ENCODE peak calls at places on chromosomes 5 and 9, in five cellular contexts. S, J, K, X and Y are unnamed samples.

GRCh38 chr5:42842860-42843641 is 31.4 kb upstream of the SELENOP start:
- DNase-seq in X (no peak), K (no peak), S (no peak), J (no peak), Y (no peak)

GRCh38 chr9:72646061-72646460 is 124.7 kb downstream of the TMC1 start:
- DNase-seq in X (no peak), J (no peak), K (no peak), S (no peak), Y (no peak)

GRCh38 chr9:106623558-106623957 is 239.4 kb upstream of the ZNF462 start:
- DNase-seq in J (no peak), S (no peak), X (no peak), K (no peak), Y (no peak)

GRCh38 chr5:95920822-95921221 is 40.8 kb downstream of the ELL2 start:
- DNase-seq in X (no peak), J (no peak), K (no peak), S (no peak), Y (no peak)

GRCh38 chr5:50968296-50969206 is 302.1 kb downstream of the PARP8 start:
- DNase-seq in S (no peak), K (no peak), J (peak), X (no peak), Y (no peak)

GRCh38 chr5:14600846-14601245 is 19.3 kb downstream of the OTULINL start:
- DNase-seq in K (no peak), J (no peak), S (no peak), X (no peak), Y (no peak)

GRCh38 chr5:37206733-37207132 is 42.4 kb downstream of the CPLANE1 start:
- DNase-seq in J (no peak), K (no peak), X (no peak), S (no peak), Y (no peak)

GRCh38 chr9:100098241-100098886 is 436 bp downstream of the ERP44 start:
- DNase-seq in K (peak), S (no peak), X (peak), J (peak), Y (peak)

GRCh38 chr9:82890865-82891264 is 172.1 kb downstream of the RASEF start:
- DNase-seq in K (no peak), S (no peak), X (no peak), J (no peak), Y (no peak)

GRCh38 chr5:53431665-53432064 is 48.8 kb upstream of the FST start:
- DNase-seq in J (no peak), S (no peak), X (no peak), K (no peak), Y (no peak)

GRCh38 chr5:61394078-61394701 is 62.1 kb downstream of the ZSWIM6 start:
- DNase-seq in K (no peak), X (no peak), J (no peak), S (no peak), Y (no peak)

GRCh38 chr5:122420126-122420525 is 108.1 kb downstream of the SNCAIP start:
- DNase-seq in X (no peak), S (no peak), J (no peak), K (no peak), Y (no peak)

GRCh38 chr5:80925940-80926339 is 34.2 kb upstream of the RASGRF2 start:
- DNase-seq in J (no peak), K (no peak), S (no peak), X (no peak), Y (no peak)

GRCh38 chr9:33510264-33511183 is 13.5 kb upstream of the ANKRD18B start:
- DNase-seq in X (no peak), J (peak), K (peak), S (no peak), Y (peak)

GRCh38 chr9:13358128-13358527 is 78.6 kb upstream of the MPDZ start:
- DNase-seq in J (no peak), X (no peak), K (no peak), S (no peak), Y (no peak)
- TF ChIP-seq FOXM1 in J (peak), X (no peak), K (no peak), S (no peak), Y (no peak)

DNA sequence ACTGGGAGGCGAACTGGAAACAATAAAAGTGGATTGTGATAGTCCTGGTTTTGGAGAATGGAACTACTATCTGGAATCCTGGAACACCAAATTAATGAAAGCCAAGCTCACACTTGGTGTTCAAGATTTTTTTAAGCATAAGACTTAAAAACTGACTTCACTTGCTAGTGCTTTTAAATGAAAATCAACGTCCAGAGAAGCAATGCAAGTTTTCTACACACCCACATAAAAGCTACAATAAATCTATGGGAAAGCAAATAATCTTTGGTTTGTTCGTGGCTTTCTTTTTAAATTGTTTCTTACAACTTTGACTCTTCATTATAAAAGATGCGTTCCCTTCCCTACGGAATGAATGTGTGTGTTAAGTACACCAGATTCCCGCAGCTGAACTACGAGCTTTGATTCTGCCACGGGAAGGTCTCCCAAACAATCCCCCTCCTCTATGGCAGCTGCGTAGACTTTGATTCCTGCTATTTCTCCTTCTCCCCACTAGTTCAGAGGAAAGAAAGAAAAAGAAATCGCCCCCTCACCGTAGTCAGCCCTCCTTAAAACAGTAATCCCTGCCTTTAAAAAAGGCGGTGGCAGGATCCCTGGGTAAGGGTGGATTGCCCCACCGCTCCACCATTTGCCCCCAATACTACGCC is 1057.2 kb upstream of the DMAC1 start:
- DNase-seq in X (no peak), K (no peak), J (peak), S (no peak), Y (peak)
- TF ChIP-seq FOXM1 in X (no peak), K (no peak), J (no peak), S (no peak), Y (no peak)

GRCh38 chr5:173778784-173779304 is 109.3 kb upstream of the CPEB4 start:
- DNase-seq in X (no peak), J (no peak), S (no peak), K (peak), Y (no peak)

GRCh38 chr5:173780356-173781234 is 107.6 kb upstream of the CPEB4 start:
- DNase-seq in X (no peak), K (no peak), J (no peak), S (no peak), Y (no peak)

GRCh38 chr5:173781432-173781825 is 106.7 kb upstream of the CPEB4 start:
- DNase-seq in J (no peak), S (no peak), X (peak), K (no peak), Y (no peak)

GRCh38 chr5:173782671-173783101 is 105.5 kb upstream of the CPEB4 start:
- DNase-seq in J (no peak), K (peak), X (no peak), S (no peak), Y (no peak)

DNA sequence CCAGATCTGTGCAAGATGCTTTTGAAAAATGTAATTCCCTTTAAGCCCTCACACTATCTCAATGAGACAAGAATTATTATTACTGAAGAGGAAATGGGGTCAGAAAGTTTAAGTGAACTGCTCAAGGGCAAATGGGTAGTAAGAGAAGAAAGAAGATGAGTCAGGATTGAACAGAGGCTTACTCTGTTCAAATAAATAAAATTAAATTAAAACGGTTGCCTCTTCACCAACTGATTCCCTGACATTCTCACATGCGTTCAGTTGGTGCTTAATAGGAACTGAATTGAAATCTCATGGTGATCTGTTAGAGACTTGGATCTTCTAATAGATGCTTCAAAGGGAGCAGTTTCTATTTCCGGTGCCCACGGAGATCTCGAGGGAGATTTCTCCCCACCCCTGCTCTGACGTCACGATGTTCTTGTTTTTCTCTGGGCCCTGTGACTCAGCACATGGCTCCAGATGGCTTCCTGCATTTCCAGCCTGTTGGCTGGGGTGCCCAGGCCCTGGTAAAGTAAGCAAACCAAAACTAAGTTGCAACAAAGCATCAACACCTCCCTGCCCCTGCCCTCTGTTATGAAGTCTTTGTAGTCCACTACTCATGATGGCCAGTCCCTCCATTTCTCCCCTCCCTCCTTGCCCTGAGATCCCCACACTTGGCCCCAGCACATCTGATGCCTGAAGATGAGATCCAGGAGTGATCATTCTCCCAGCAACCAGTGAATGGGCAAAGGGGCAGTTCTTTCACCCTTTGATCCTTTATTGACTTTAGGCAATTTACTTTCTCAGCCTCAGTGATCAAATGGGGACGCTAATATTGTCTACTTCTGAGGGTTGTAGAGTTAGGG is 106.1 kb upstream of the CPEB4 start:
- DNase-seq in J (peak), K (peak), S (peak), X (no peak), Y (no peak)
- TF ChIP-seq FOXM1 in J (no peak), K (no peak), S (no peak), X (no peak), Y (no peak)

GRCh38 chr5:125530833-125531610 is 784.6 kb upstream of the ZNF608 start:
- DNase-seq in X (no peak), K (no peak), S (no peak), J (no peak), Y (no peak)
- TF ChIP-seq FOXM1 in X (no peak), K (no peak), S (no peak), J (no peak), Y (no peak)

DNA sequence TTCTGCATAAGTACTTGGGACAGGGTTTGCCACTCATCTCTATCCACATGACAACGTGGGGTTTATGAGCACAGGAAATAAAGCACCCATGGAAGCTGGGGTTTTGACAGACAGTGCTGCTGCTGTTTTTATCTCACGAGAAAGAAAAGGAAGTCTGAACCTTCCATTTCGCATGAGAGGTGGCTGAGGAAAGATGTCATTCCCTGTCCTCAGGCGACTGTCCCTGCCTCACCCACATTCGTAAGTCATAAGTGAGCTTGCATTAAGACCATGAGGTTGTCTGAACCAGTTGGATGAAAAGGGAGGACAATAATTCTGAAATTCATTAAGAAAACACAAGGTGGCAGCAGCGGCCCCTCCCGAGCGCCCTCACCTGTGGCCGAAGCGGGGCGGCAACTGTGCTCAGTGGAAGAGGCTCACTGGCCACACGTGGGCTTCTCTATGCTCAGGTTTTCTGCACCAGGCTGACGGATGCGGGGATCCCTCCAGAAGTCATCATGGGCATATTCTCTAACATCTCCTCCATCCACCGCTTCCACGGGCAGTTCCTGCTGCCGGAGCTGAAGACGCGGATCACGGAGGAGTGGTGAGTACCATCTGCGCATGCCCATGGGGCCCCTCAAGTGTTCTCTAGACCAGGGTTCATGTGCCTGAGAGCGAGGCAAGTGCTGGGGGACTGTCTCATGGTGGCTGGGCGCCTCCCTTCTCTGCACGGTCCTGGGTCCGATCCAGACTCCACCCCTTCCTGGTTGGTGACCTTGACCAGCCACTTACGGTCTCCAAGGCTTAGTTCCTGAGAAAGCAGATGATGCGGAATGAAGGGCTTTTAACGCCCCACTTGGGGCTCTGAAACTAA is 54.7 kb upstream of the SUSD3 start:
- DNase-seq in J (peak), S (peak), K (peak), X (peak), Y (peak)
- TF ChIP-seq FOXM1 in J (no peak), S (no peak), K (no peak), X (no peak), Y (no peak)

DNA sequence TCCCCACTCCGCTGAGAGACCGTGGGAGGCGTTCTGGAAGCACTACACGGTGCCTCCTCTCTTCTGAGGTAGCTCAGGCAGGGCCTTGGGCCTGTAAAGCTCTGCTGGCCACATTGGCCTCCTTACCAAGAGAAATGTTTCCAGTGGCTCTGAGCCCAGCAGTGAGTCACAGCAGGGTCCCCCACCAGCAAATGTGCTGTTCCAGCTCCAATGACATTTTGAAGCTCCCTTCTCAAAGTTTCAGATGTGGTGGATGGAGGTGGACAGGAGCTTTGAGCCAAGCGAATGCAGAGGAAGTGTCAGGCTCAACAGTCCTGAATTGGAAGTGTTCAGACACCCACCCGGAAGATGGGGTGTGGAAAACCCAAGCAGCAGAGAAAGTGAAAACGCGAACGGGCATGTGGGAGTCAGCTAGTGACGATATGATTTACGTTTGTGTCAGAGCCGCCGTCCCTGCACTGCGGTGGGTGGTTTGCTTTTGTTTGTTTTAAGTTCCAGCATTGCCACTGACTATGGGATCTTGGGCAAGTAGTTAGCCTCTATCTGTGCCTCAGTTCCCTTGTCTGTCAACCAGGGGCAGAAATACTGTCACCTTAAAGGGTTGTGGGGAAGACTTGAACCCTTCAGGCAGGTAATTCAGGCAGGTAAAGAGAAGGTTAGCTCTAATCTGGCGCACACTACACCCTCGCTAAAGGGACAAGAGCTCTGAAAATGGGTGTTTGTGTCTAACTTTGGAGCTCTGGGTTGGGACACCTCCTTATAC is 38.2 kb downstream of the C5orf15 start:
- DNase-seq in S (no peak), K (peak), J (no peak), X (no peak), Y (no peak)
- TF ChIP-seq FOXM1 in S (no peak), K (no peak), J (no peak), X (no peak), Y (no peak)

DNA sequence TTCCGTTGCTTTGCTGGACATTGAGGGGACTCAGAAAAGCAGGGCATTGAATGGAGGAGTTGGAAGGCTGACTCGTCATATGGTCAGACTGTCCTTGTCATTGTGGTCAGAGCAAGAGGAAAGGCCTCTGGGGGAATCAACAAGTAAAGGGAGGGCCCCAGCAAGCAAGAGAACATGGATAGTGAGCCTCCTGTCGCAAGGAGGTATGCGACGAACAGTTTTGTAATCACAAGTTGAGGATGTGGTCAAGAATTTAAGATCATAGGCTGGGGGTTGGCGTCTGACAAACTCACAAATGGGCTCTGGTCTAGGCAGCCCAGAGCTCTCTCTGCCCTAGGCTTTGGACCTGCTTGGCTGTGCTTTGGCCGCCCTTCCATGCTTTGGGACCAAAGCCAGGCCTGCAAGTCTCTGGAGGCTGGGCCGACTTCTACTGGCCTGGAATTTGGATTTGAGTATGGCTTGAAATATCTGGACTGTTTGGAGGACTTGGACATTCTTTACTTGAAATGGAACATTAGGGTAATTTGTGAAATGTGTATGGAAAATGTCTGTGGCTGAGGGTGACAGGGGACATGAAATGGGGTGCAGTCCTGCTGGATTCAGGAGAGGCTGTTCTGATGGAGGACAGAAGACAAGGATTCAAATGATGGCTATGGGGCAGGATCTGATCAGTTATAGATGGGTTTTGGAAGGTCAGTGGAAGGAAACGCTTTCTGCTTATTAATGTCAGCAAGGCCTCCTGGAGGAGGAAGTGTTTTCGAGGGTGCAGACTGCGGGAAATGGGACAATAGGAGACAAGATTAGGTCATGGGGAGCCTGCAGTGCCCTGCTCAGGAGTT is 19.2 kb upstream of the NDST1 start:
- DNase-seq in J (no peak), X (no peak), S (no peak), K (peak), Y (no peak)
- TF ChIP-seq FOXM1 in J (no peak), X (no peak), S (no peak), K (no peak), Y (no peak)

DNA sequence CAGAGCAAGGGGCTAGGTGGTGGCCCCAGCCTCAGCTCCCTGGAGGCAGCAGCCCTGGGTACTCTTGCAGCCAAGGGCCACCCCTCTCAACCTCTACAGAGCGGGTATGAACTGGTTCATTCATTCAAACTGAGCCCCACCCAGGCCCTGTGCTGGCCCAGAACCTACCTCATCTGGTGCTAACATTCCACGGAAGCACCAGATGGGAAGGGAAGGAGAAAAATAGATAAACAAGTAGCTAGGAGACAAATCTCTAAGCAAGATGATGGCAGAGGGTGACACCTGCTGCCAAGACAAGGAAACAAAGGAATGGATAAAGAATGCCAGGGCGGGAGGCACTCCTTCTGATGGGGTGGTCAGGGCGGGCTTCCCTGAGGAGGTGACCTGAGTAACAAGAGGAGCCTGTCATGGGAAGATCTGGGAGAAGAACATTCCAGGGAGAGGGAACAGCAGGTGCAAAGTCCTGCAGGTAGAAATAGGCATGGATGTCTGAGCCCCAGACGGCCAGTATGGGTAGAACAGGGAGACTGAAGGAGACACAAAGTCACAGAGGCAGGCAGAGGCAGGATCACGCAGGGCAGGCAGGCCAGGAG is 6.1 kb downstream of the ST6GALNAC4 start:
- DNase-seq in S (no peak), J (no peak), K (no peak), X (no peak), Y (no peak)
- TF ChIP-seq FOXM1 in S (no peak), J (no peak), K (no peak), X (no peak), Y (no peak)

GRCh38 chr9:35829084-35829763 is at the start of gene TMEM8B:
- DNase-seq in J (peak), X (peak), K (peak), S (no peak), Y (peak)

GRCh38 chr9:35829764-35830096 is 702 bp downstream of the TMEM8B start:
- DNase-seq in X (peak), K (no peak), J (no peak), S (no peak), Y (no peak)

GRCh38 chr9:35831040-35831439 is 2.0 kb downstream of the TMEM8B start:
- DNase-seq in S (no peak), K (no peak), J (no peak), X (no peak), Y (no peak)

GRCh38 chr9:35827486-35827885 is 1.0 kb downstream of the FAM221B start:
- DNase-seq in K (no peak), S (no peak), J (no peak), X (no peak), Y (no peak)

GRCh38 chr9:35828716-35829083 is at the start of gene FAM221B:
- DNase-seq in S (no peak), K (no peak), X (no peak), J (no peak), Y (peak)
- TF ChIP-seq FOXM1 in S (no peak), K (no peak), X (no peak), J (no peak), Y (no peak)

GRCh38 chr9:130587921-130588320 is 8.5 kb downstream of the FUBP3 start:
- DNase-seq in S (no peak), J (no peak), K (no peak), X (no peak), Y (no peak)
- TF ChIP-seq FOXM1 in S (no peak), J (no peak), K (no peak), X (no peak), Y (no peak)